ENCODE peak calls at places on chromosomes 13 and 19, in seven cellular contexts. Q, B, Z, A, P, K and R are unnamed samples.

GRCh38 chr19:54803410-54803809 is at the start of gene KIR2DL4:
- DNase-seq in Q (no peak), B (no peak), Z (no peak), A (no peak), P (no peak), K (peak; percentile 71), R (peak; percentile 70)

GRCh38 chr13:93249259-93249917 is 22.8 kb downstream of the GPC6 start:
- DNase-seq in Q (no peak), B (no peak), Z (no peak), A (peak; percentile 95), P (peak; percentile 58), K (no peak), R (no peak)

GRCh38 chr19:15399635-15400034 is 19.2 kb downstream of the AKAP8L start:
- DNase-seq in Q (no peak), B (no peak), Z (no peak), A (no peak), P (no peak), K (peak; percentile 76), R (no peak)

GRCh38 chr19:6800991-6801396 is 28.5 kb downstream of the VAV1 start:
- DNase-seq in Q (no peak), B (no peak), Z (no peak), A (peak; percentile 38), P (peak; percentile 96), K (no peak), R (no peak)

GRCh38 chr13:50654341-50654740 is 189.2 kb downstream of the DLEU7 start:
- DNase-seq in Q (no peak), B (no peak), Z (no peak), A (no peak), P (no peak), K (no peak), R (no peak)

GRCh38 chr13:104286566-104287290 is 1220.5 kb upstream of the SLC10A2 start:
- DNase-seq in Q (no peak), B (no peak), Z (no peak), A (no peak), P (no peak), K (no peak), R (no peak)

GRCh38 chr13:23960566-23961156 is 63.4 kb upstream of the C1QTNF9B start:
- DNase-seq in Q (no peak), B (no peak), Z (no peak), A (peak; percentile 60), P (peak; percentile 39), K (no peak), R (no peak)

GRCh38 chr19:18385675-18386542 is at the start of gene GDF15:
- DNase-seq in Q (no peak), B (peak; percentile 56), Z (peak; percentile 98), A (peak; percentile 87), P (peak; percentile 94), K (peak; percentile 93), R (peak; percentile 94)

GRCh38 chr19:1038995-1039645 is 787 bp upstream of the ABCA7 start:
- DNase-seq in Q (no peak), B (no peak), Z (no peak), A (peak; percentile 28), P (no peak), K (no peak), R (no peak)

GRCh38 chr19:34996978-34997640 is 3.0 kb upstream of the GRAMD1A start:
- DNase-seq in Q (no peak), B (no peak), Z (no peak), A (no peak), P (no peak), K (no peak), R (no peak)

GRCh38 chr13:96963786-96964475 is 30.3 kb downstream of the OXGR1 start:
- DNase-seq in Q (no peak), B (no peak), Z (no peak), A (no peak), P (no peak), K (no peak), R (no peak)

GRCh38 chr13:75643182-75643581 is 7.1 kb downstream of the LMO7 start:
- DNase-seq in Q (no peak), B (no peak), Z (no peak), A (no peak), P (no peak), K (no peak), R (no peak)

GRCh38 chr13:113655358-113656014 is 2.5 kb downstream of the ATP4B start:
- DNase-seq in Q (no peak), B (no peak), Z (peak; percentile 3), A (no peak), P (no peak), K (peak; percentile 71), R (no peak)

GRCh38 chr13:110953833-110954532 is 39.1 kb upstream of the ANKRD10 start:
- DNase-seq in Q (no peak), B (no peak), Z (no peak), A (no peak), P (no peak), K (no peak), R (no peak)

GRCh38 chr13:46751811-46752635 is 44.9 kb downstream of the ESD start:
- DNase-seq in Q (no peak), B (no peak), Z (no peak), A (peak; percentile 45), P (no peak), K (no peak), R (no peak)

GRCh38 chr13:23384111-23384510 is 49.4 kb downstream of the SACS start:
- DNase-seq in Q (no peak), B (no peak), Z (no peak), A (peak; percentile 90), P (peak; percentile 41), K (no peak), R (no peak)

GRCh38 chr19:5445667-5446066 is 9.6 kb upstream of the ZNRF4 start:
- DNase-seq in Q (no peak), B (no peak), Z (no peak), A (no peak), P (peak; percentile 49), K (no peak), R (no peak)

GRCh38 chr19:38252935-38253691 is 3.1 kb downstream of the PPP1R14A start:
- DNase-seq in Q (peak; percentile 18), B (peak; percentile 61), Z (peak; percentile 14), A (no peak), P (no peak), K (no peak), R (peak; percentile 91)

GRCh38 chr19:17156947-17157302 is 58.2 kb upstream of the USE1 start:
- DNase-seq in Q (no peak), B (no peak), Z (no peak), A (no peak), P (no peak), K (no peak), R (no peak)

GRCh38 chr13:44243198-44243852 is 130.3 kb upstream of the SERP2 start:
- DNase-seq in Q (no peak), B (no peak), Z (peak; percentile 61), A (peak; percentile 74), P (peak; percentile 66), K (no peak), R (no peak)

GRCh38 chr13:45331981-45332830 is 8.8 kb downstream of the TPT1 start:
- DNase-seq in Q (no peak), B (no peak), Z (no peak), A (peak; percentile 88), P (peak; percentile 73), K (no peak), R (no peak)

GRCh38 chr19:771332-771785 is 20.4 kb downstream of the MISP start:
- DNase-seq in Q (no peak), B (no peak), Z (no peak), A (peak; percentile 43), P (peak; percentile 81), K (no peak), R (no peak)

DNA sequence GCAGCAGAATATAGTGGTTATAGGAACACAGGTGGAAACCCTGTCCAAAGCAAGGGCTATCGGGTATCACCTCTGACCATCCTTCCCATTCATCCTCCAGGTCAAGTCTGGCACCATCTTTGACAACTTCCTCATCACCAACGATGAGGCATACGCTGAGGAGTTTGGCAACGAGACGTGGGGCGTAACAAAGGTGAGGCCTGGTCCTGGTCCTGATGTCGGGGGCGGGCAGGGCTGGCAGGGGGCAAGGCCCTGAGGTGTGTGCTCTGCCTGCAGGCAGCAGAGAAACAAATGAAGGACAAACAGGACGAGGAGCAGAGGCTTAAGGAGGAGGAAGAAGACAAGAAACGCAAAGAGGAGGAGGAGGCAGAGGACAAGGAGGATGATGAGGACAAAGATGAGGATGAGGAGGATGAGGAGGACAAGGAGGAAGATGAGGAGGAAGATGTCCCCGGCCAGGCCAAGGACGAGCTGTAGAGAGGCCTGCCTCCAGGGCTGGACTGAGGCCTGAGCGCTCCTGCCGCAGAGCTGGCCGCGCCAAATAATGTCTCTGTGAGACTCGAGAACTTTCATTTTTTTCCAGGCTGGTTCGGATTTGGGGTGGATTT is 2.1 kb upstream of the RAD23A start:
- DNase-seq in Q (no peak), B (no peak), Z (no peak), A (no peak), P (no peak), K (no peak), R (no peak)
- TF ChIP-seq POLR2A in Q (no peak), B (no peak), Z (no peak), A (no peak), P (no peak), K (no peak), R (no peak)

DNA sequence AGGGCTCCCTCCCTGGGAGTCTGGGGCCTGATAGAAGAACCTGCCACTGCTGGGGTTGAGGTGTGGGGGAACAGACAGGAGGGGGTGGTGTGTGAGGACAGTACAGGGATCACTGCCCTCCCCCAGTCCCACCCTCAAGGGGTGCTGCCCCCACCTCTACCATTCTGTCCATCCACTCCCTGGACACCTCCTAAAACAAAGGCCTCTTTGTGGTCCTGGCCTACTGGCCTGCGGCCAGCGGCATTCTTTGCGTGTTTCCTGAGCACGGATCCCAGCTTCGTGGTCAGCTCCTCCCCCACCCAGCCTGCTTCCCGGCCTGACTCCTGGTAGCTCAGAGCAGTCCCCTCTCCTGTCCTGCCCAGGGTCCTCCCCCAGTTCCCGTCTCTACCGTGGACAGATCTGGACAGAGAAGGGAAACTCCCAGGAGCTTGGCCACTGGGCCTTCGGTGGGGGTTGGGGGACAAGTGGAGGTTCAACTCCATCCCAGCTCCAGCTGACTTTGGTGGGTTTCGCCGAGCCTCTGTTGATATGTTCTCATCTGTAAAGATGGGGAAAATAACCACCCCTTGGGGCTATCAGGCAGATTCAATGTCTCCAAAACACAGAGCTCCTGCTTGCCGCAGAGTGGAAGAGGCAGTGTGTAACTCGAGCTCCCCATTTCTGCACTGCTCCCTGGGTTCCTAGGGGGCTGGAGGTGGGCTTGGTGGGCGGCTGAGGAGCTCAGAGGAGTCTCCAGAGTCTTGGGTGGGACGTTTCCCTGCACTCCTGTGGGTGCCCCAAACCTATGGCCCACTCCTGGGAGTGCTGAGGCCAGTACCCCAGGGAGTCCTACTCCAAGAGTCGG is 48.7 kb downstream of the LYL1 start:
- DNase-seq in Q (peak; percentile 69), B (peak; percentile 92), Z (peak; percentile 92), A (peak; percentile 96), P (peak; percentile 59), K (peak; percentile 97), R (peak; percentile 95)
- TF ChIP-seq POLR2A in Q (peak; percentile 23), B (no peak), Z (no peak), A (no peak), P (no peak), K (no peak), R (no peak)

DNA sequence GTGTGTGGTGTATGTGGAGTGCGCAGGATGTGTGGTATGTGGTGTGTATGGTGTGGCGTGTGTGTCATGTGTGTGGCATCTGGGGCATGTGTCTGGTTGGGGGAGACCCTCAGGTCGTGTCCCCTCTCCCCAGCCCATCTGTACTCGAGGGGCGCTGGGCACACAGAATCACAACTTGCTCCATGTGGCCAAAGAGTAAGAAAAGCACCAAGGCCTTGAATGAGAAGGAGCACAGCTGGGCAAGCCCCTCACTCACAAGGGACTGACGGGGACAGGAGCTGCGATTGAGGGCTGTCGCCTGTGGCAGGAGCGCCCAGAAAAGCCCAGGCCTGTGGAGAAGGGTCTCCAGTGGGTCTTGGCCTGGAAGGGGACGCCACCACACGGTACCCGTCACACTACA is 62.8 kb downstream of the PEPD start:
- DNase-seq in Q (no peak), B (no peak), Z (no peak), A (no peak), P (no peak), K (peak; percentile 60), R (no peak)
- TF ChIP-seq POLR2A in Q (no peak), B (no peak), Z (no peak), A (no peak), P (no peak), K (no peak), R (no peak)

GRCh38 chr19:58518261-58519086 is 1.1 kb downstream of the ZBTB45 start:
- DNase-seq in Q (no peak), B (no peak), Z (no peak), A (no peak), P (no peak), K (no peak), R (no peak)
- TF ChIP-seq POLR2A in Q (no peak), B (no peak), Z (no peak), A (no peak), P (no peak), K (no peak), R (no peak)